ENCODE peak calls at places on chromosomes 16 and 17, in seven cellular contexts. One of them, this sample, is unnamed.

GRCh38 chr17:78278139-78278741 is 46.8 kb downstream of the TMEM235 start:
- DNase-seq in stomach: no peak
- DNase-seq in endodermal cell: peak; percentile 95
- DNase-seq in BE2C: no peak
- DNase-seq in tibial nerve: no peak
- DNase-seq in psoas muscle: peak; percentile 73
- DNase-seq in colonic mucosa: no peak
- DNase-seq in this sample: no peak

GRCh38 chr17:63419949-63420867 is 25.9 kb downstream of the CYB561 start:
- DNase-seq in stomach: no peak
- DNase-seq in tibial nerve: no peak
- DNase-seq in endodermal cell: no peak
- DNase-seq in colonic mucosa: no peak
- DNase-seq in BE2C: no peak
- DNase-seq in psoas muscle: no peak
- DNase-seq in this sample: no peak

GRCh38 chr16:3754304-3754703 is 37.0 kb upstream of the TRAP1 start:
- DNase-seq in endodermal cell: no peak
- DNase-seq in stomach: no peak
- DNase-seq in psoas muscle: no peak
- DNase-seq in BE2C: no peak
- DNase-seq in tibial nerve: no peak
- DNase-seq in colonic mucosa: no peak
- DNase-seq in this sample: no peak

GRCh38 chr17:79729761-79730160 is 982 bp upstream of the ENPP7 start:
- DNase-seq in endodermal cell: no peak
- DNase-seq in psoas muscle: no peak
- DNase-seq in stomach: no peak
- DNase-seq in BE2C: no peak
- DNase-seq in colonic mucosa: no peak
- DNase-seq in tibial nerve: no peak
- DNase-seq in this sample: no peak

GRCh38 chr17:7491583-7491982 is 7.4 kb downstream of the POLR2A start:
- DNase-seq in BE2C: no peak
- DNase-seq in tibial nerve: no peak
- DNase-seq in colonic mucosa: no peak
- DNase-seq in psoas muscle: no peak
- DNase-seq in endodermal cell: no peak
- DNase-seq in stomach: no peak
- DNase-seq in this sample: no peak

GRCh38 chr17:41748275-41748674 is 13.8 kb upstream of the HAP1 start:
- DNase-seq in tibial nerve: no peak
- DNase-seq in endodermal cell: no peak
- DNase-seq in psoas muscle: no peak
- DNase-seq in stomach: no peak
- DNase-seq in colonic mucosa: no peak
- DNase-seq in BE2C: no peak
- DNase-seq in this sample: no peak

GRCh38 chr16:67396159-67396774 is 3.0 kb upstream of the TPPP3 start:
- DNase-seq in colonic mucosa: peak; percentile 96
- DNase-seq in BE2C: peak; percentile 93
- DNase-seq in tibial nerve: peak; percentile 55
- DNase-seq in psoas muscle: peak; percentile 90
- DNase-seq in stomach: peak; percentile 84
- DNase-seq in endodermal cell: peak; percentile 94
- DNase-seq in this sample: peak; percentile 53

GRCh38 chr17:2277430-2278170 is 26.0 kb downstream of the SMG6 start:
- DNase-seq in colonic mucosa: no peak
- DNase-seq in psoas muscle: no peak
- DNase-seq in BE2C: no peak
- DNase-seq in endodermal cell: no peak
- DNase-seq in tibial nerve: no peak
- DNase-seq in stomach: no peak
- DNase-seq in this sample: no peak

GRCh38 chr16:49625311-49626035 is 230.4 kb downstream of the ZNF423 start:
- DNase-seq in colonic mucosa: no peak
- DNase-seq in endodermal cell: peak; percentile 5
- DNase-seq in psoas muscle: no peak
- DNase-seq in stomach: no peak
- DNase-seq in tibial nerve: no peak
- DNase-seq in BE2C: no peak
- DNase-seq in this sample: no peak

GRCh38 chr17:49987681-49988441 is 7.2 kb downstream of the DLX3 start:
- DNase-seq in tibial nerve: no peak
- DNase-seq in psoas muscle: no peak
- DNase-seq in stomach: no peak
- DNase-seq in endodermal cell: peak; percentile 75
- DNase-seq in BE2C: peak; percentile 14
- DNase-seq in colonic mucosa: no peak
- DNase-seq in this sample: no peak

GRCh38 chr16:66207864-66208226 is 158.6 kb upstream of the CDH5 start:
- DNase-seq in tibial nerve: no peak
- DNase-seq in colonic mucosa: no peak
- DNase-seq in stomach: no peak
- DNase-seq in BE2C: no peak
- DNase-seq in psoas muscle: no peak
- DNase-seq in endodermal cell: peak; percentile 18
- DNase-seq in this sample: no peak

GRCh38 chr16:21101631-21102420 is 48.8 kb downstream of the DNAH3 start:
- DNase-seq in tibial nerve: no peak
- DNase-seq in endodermal cell: peak; percentile 65
- DNase-seq in psoas muscle: no peak
- DNase-seq in colonic mucosa: no peak
- DNase-seq in BE2C: peak; percentile 31
- DNase-seq in stomach: peak; percentile 31
- DNase-seq in this sample: no peak

GRCh38 chr17:28889996-28890395 is 7.5 kb downstream of the FLOT2 start:
- DNase-seq in tibial nerve: no peak
- DNase-seq in psoas muscle: no peak
- DNase-seq in colonic mucosa: no peak
- DNase-seq in BE2C: no peak
- DNase-seq in stomach: no peak
- DNase-seq in endodermal cell: no peak
- DNase-seq in this sample: no peak

GRCh38 chr17:35554668-35555067 is 6.0 kb downstream of the SLFN14 start:
- DNase-seq in stomach: no peak
- DNase-seq in endodermal cell: no peak
- DNase-seq in psoas muscle: no peak
- DNase-seq in tibial nerve: no peak
- DNase-seq in BE2C: no peak
- DNase-seq in colonic mucosa: no peak
- DNase-seq in this sample: no peak

GRCh38 chr16:88131966-88132365 is 180.7 kb downstream of the BANP start:
- DNase-seq in BE2C: no peak
- DNase-seq in colonic mucosa: no peak
- DNase-seq in psoas muscle: no peak
- DNase-seq in tibial nerve: no peak
- DNase-seq in stomach: no peak
- DNase-seq in endodermal cell: no peak
- DNase-seq in this sample: no peak

GRCh38 chr17:41588126-41588810 is 1.6 kb upstream of the KRT14 start:
- DNase-seq in endodermal cell: no peak
- DNase-seq in BE2C: no peak
- DNase-seq in psoas muscle: no peak
- DNase-seq in colonic mucosa: no peak
- DNase-seq in tibial nerve: no peak
- DNase-seq in stomach: no peak
- DNase-seq in this sample: no peak

GRCh38 chr17:14619821-14620220 is 318.9 kb downstream of the HS3ST3B1 start:
- DNase-seq in colonic mucosa: no peak
- DNase-seq in stomach: no peak
- DNase-seq in BE2C: no peak
- DNase-seq in psoas muscle: no peak
- DNase-seq in endodermal cell: no peak
- DNase-seq in tibial nerve: no peak
- DNase-seq in this sample: no peak
- H3K4me3 ChIP-seq in colonic mucosa: no peak overlapping the region
- H3K4me3 ChIP-seq in stomach: no peak overlapping the region
- H3K4me3 ChIP-seq in BE2C: no peak overlapping the region
- H3K4me3 ChIP-seq in psoas muscle: no peak overlapping the region
- H3K4me3 ChIP-seq in endodermal cell: no peak overlapping the region
- H3K4me3 ChIP-seq in tibial nerve: no peak overlapping the region
- H3K4me3 ChIP-seq in this sample: no peak overlapping the region

DNA sequence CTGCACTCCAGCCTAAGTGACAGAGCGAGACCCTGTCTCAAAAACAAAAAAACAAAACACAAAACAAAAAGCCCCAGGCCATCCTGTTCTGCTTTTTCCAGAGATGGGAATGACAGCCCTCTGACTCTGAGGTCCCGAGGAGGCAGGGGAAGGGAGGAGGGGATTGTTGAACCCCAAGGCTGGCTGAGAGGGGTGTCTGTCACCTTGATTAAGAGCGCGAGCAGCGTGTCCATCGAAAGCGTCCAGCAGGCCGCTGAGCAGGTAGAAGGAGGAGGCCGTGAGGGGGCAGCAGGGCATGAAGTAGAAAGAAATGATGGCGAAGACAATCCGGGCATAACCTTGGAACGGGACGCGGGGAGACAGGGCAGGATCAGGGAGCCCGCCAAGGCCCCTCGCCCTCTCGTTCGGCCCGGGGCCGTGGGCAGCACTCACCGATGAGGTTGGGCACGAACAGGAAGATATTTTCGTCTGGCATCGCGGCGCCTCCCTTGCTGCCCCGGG is 593 bp downstream of the CDIPT start:
- DNase-seq in colonic mucosa: peak; percentile 39
- DNase-seq in stomach: peak; percentile 34
- DNase-seq in endodermal cell: no peak
- DNase-seq in tibial nerve: no peak
- DNase-seq in BE2C: no peak
- DNase-seq in psoas muscle: no peak
- DNase-seq in this sample: no peak
- TF ChIP-seq CTCF in colonic mucosa: no peak
- TF ChIP-seq CTCF in stomach: no peak
- TF ChIP-seq CTCF in endodermal cell: no peak
- TF ChIP-seq CTCF in tibial nerve: no peak
- TF ChIP-seq CTCF in BE2C: no peak
- TF ChIP-seq CTCF in psoas muscle: no peak
- TF ChIP-seq CTCF in this sample: peak; percentile 31

DNA sequence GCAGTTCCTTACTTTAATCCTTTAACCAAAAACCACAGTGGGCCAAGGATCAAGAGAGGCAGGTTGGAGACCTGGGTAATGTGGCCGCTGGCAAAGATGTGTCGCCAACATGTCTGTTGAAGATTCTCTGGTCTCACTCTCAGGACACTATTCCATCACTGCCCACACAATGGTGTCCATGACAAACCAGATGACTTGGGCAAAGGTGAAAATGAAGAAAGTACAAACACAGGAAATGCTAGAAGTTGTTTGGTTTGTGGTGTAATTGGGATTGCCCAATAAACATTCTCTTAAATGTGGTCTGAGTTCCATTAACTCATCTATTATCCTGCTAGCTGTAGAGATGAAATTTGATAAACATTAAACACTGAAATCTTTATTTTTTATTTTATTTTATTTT is 43.3 kb downstream of the SALL1 start:
- DNase-seq in BE2C: no peak
- DNase-seq in psoas muscle: no peak
- DNase-seq in colonic mucosa: no peak
- DNase-seq in endodermal cell: no peak
- DNase-seq in stomach: no peak
- DNase-seq in tibial nerve: no peak
- DNase-seq in this sample: no peak
- H3K27me3 ChIP-seq in BE2C: no peaks in the 10 kb centered on the region
- H3K27me3 ChIP-seq in psoas muscle: no peaks in the 10 kb centered on the region
- H3K27me3 ChIP-seq in colonic mucosa: no peaks in the 10 kb centered on the region
- H3K27me3 ChIP-seq in endodermal cell: peaks cover 23% of the 10 kb centered on the region
- H3K27me3 ChIP-seq in stomach: no peaks in the 10 kb centered on the region
- H3K27me3 ChIP-seq in tibial nerve: peaks cover 13% of the 10 kb centered on the region
- H3K27me3 ChIP-seq in this sample: no peaks in the 10 kb centered on the region

GRCh38 chr17:82100502-82101298 is 2.7 kb upstream of the FASN start:
- DNase-seq in stomach: no peak
- DNase-seq in colonic mucosa: no peak
- DNase-seq in tibial nerve: no peak
- DNase-seq in BE2C: peak; percentile 22
- DNase-seq in psoas muscle: no peak
- DNase-seq in endodermal cell: no peak
- DNase-seq in this sample: no peak
- H3K4me3 ChIP-seq in stomach: no peak overlapping the region
- H3K4me3 ChIP-seq in colonic mucosa: no peak overlapping the region
- H3K4me3 ChIP-seq in tibial nerve: no peak overlapping the region
- H3K4me3 ChIP-seq in BE2C: no peak overlapping the region
- H3K4me3 ChIP-seq in psoas muscle: no peak overlapping the region
- H3K4me3 ChIP-seq in endodermal cell: no peak overlapping the region
- H3K4me3 ChIP-seq in this sample: no peak overlapping the region

DNA sequence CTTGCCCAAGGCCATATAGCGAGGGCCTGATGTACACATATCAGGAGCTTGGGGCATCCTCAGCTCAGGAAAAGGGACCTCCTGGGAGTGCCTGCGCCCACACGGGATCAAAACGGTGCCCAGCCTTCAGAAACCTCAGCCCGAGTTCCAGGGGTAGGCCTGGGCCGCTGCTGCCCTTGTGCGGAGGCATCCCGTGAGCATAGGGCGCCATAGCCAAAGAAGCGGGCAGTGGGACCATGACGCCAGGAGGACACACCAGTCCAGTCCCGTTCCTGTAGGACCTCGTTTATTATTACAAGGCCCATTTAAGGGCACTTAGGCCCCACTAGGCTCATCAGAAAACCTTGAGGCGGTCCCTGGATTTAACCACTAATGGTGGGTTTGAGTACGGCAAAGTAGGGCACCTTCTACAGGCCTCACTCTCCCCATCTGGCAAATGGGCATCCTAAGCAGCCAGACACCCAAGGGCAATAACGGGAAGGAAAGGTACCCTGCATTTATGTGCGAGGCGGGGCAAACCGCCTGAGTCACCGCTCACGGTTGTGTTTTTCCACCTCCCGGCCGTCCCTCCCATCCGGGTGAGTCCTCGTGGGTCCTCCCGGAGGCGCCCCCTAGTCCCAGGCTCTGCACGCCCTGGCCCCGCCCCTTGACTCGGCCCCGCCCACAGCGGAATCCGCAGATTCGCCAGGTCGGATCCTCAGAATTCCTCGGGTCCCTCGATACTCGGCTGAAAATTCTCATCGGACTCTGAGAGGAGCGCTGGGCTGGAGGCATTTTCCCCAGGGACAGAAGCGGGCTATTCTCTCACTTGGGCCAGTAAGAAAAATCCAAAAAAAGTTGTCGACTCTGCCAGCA is 726 bp upstream of the SETD1A start:
- DNase-seq in colonic mucosa: peak; percentile 86
- DNase-seq in tibial nerve: peak; percentile 66
- DNase-seq in endodermal cell: peak; percentile 94
- DNase-seq in BE2C: peak; percentile 95
- DNase-seq in stomach: peak; percentile 81
- DNase-seq in psoas muscle: peak; percentile 93
- DNase-seq in this sample: no peak
- TF ChIP-seq CTCF in colonic mucosa: no peak
- TF ChIP-seq CTCF in tibial nerve: no peak
- TF ChIP-seq CTCF in endodermal cell: peak; percentile 58
- TF ChIP-seq CTCF in BE2C: peak; percentile 27
- TF ChIP-seq CTCF in stomach: no peak
- TF ChIP-seq CTCF in psoas muscle: peak; percentile 6
- TF ChIP-seq CTCF in this sample: peak; percentile 59

GRCh38 chr16:86082400-86083030 is 183.6 kb downstream of the IRF8 start:
- DNase-seq in colonic mucosa: no peak
- DNase-seq in stomach: no peak
- DNase-seq in psoas muscle: no peak
- DNase-seq in tibial nerve: no peak
- DNase-seq in endodermal cell: no peak
- DNase-seq in BE2C: no peak
- DNase-seq in this sample: no peak
- H3K27me3 ChIP-seq in colonic mucosa: no peaks in the 10 kb centered on the region
- H3K27me3 ChIP-seq in stomach: peaks cover 7% of the 10 kb centered on the region
- H3K27me3 ChIP-seq in psoas muscle: no peaks in the 10 kb centered on the region
- H3K27me3 ChIP-seq in tibial nerve: peaks cover 47% of the 10 kb centered on the region
- H3K27me3 ChIP-seq in endodermal cell: no peaks in the 10 kb centered on the region
- H3K27me3 ChIP-seq in BE2C: no peaks in the 10 kb centered on the region
- H3K27me3 ChIP-seq in this sample: peaks cover 14% of the 10 kb centered on the region

This sample was measured in BJ.